ENCODE peak calls at places on chromosomes 4 and X, in four cellular contexts. C is tibial artery, X is neural progenitor cell, L is A549. D is an unnamed sample.

GRCh38 chr4:2366252-2367192 is 51.9 kb downstream of the ZFYVE28 start:
- DNase-seq in C (no peak), X (no peak), L (no peak), D (no peak)

GRCh38 chr4:82797591-82798081 is 960 bp downstream of the SCD5 start:
- DNase-seq in C (no peak), X (peak; percentile 61), L (no peak), D (no peak)

GRCh38 chr4:38180456-38180855 is 220.3 kb downstream of the PTTG2 start:
- DNase-seq in C (no peak), X (no peak), L (no peak), D (no peak)

GRCh38 chr4:130056286-130056685 is 960.3 kb downstream of the C4orf33 start:
- DNase-seq in C (no peak), X (no peak), L (no peak), D (no peak)

GRCh38 chrX:117851025-117851424 is 265.6 kb downstream of the KLHL13 start:
- DNase-seq in C (no peak), X (no peak), L (no peak), D (no peak)

GRCh38 chr4:3184725-3185124 is 64.2 kb upstream of the MSANTD1 start:
- DNase-seq in C (no peak), X (no peak), L (no peak), D (no peak)

GRCh38 chr4:27616166-27616565 is 755.5 kb downstream of the STIM2 start:
- DNase-seq in C (no peak), X (no peak), L (no peak), D (no peak)

GRCh38 chr4:68780232-68780631 is 35.6 kb upstream of the UGT2B10 start:
- DNase-seq in C (no peak), X (no peak), L (no peak), D (no peak)

GRCh38 chrX:54157561-54157960 is 25.5 kb downstream of the FAM120C start:
- DNase-seq in C (no peak), X (no peak), L (no peak), D (no peak)

GRCh38 chr4:119955256-119955655 is 111.4 kb downstream of the MAD2L1 start:
- DNase-seq in C (no peak), X (no peak), L (no peak), D (no peak)

GRCh38 chr4:90127223-90127705 is at the start of gene CCSER1:
- DNase-seq in C (peak; percentile 76), X (peak; percentile 71), L (no peak), D (peak; percentile 15)

GRCh38 chrX:10855845-10856244 is 235.5 kb upstream of the MID1 start:
- DNase-seq in C (no peak), X (no peak), L (no peak), D (no peak)

GRCh38 chr4:99461623-99462401 is 26.7 kb upstream of the ADH7 start:
- DNase-seq in C (no peak), X (no peak), L (no peak), D (no peak)

GRCh38 chr4:175787948-175788347 is 24.1 kb downstream of the GPM6A start:
- DNase-seq in C (no peak), X (no peak), L (no peak), D (no peak)

GRCh38 chr4:38386654-38387188 is 277.3 kb upstream of the KLF3 start:
- DNase-seq in C (no peak), X (no peak), L (no peak), D (no peak)

GRCh38 chr4:71389149-71389840 is 50.5 kb downstream of the SLC4A4 start:
- DNase-seq in C (peak; percentile 65), X (no peak), L (no peak), D (no peak)

GRCh38 chrX:109485470-109486340 is 3.8 kb upstream of the GUCY2F start:
- DNase-seq in C (peak; percentile 60), X (peak; percentile 82), L (peak; percentile 15), D (no peak)

GRCh38 chr4:16157609-16158503 is 68.4 kb downstream of the TAPT1 start:
- DNase-seq in C (no peak), X (peak; percentile 82), L (no peak), D (no peak)

GRCh38 chr4:123479944-123480343 is 83.3 kb downstream of the SPRY1 start:
- DNase-seq in C (no peak), X (no peak), L (no peak), D (no peak)

GRCh38 chrX:120664081-120664480 is 34.2 kb upstream of the C1GALT1C1 start:
- DNase-seq in C (no peak), X (no peak), L (no peak), D (no peak)